ENCODE peak calls at places on chromosomes 5 and 9, in nine cellular contexts. K is lower lobe of right lung, D is stomach, Y is thyroid gland, M is dorsolateral prefrontal cortex, O is HCT116, G is body of pancreas, Q is heart left ventricle, P is astrocyte of the spinal cord. H is an unnamed sample.

GRCh38 chr5:173689713-173690360 is 73.4 kb upstream of the BOD1 start:
- DNase-seq in K (no peak), D (peak), Y (peak), M (no peak), O (no peak), G (peak), Q (peak), P (no peak), H (peak)

GRCh38 chr9:97807681-97808080 is 45.3 kb upstream of the FOXE1 start:
- DNase-seq in K (no peak), D (no peak), Y (no peak), M (no peak), O (no peak), G (no peak), Q (no peak), P (no peak), H (no peak)

GRCh38 chr9:116471093-116471906 is 215.8 kb upstream of the TRIM32 start:
- DNase-seq in K (no peak), D (no peak), Y (peak), M (no peak), O (no peak), G (no peak), Q (peak), P (peak), H (no peak)

GRCh38 chr5:178205010-178205748 is 846 bp downstream of the HNRNPAB start:
- DNase-seq in K (peak), D (peak), Y (peak), M (peak), O (no peak), G (peak), Q (peak), P (peak), H (peak)

GRCh38 chr5:124605516-124605915 is 140.9 kb downstream of the ZNF608 start:
- DNase-seq in K (no peak), D (no peak), Y (peak), M (no peak), O (no peak), G (no peak), Q (peak), P (peak), H (no peak)

GRCh38 chr5:157862183-157862851 is 3.4 kb upstream of the CLINT1 start:
- DNase-seq in K (no peak), D (no peak), Y (no peak), M (no peak), O (no peak), G (no peak), Q (no peak), P (no peak), H (no peak)

GRCh38 chr5:159510282-159510681 is 180.0 kb upstream of the IL12B start:
- DNase-seq in K (peak), D (no peak), Y (peak), M (no peak), O (no peak), G (no peak), Q (peak), P (peak), H (peak)

GRCh38 chr5:168529361-168530234 is 493 bp downstream of the FBLL1 start:
- DNase-seq in K (no peak), D (no peak), Y (no peak), M (no peak), O (no peak), G (no peak), Q (peak), P (no peak), H (peak)

GRCh38 chr5:171475551-171476035 is 56.1 kb downstream of the FGF18 start:
- DNase-seq in K (no peak), D (no peak), Y (no peak), M (no peak), O (no peak), G (no peak), Q (no peak), P (no peak), H (no peak)

GRCh38 chr9:111895996-111896941 is at the start of gene UGCG:
- DNase-seq in K (peak), D (peak), Y (peak), M (peak), O (peak), G (peak), Q (peak), P (peak), H (peak)

GRCh38 chr5:177302354-177303110 is 987 bp downstream of the RAB24 start:
- DNase-seq in K (no peak), D (no peak), Y (no peak), M (no peak), O (no peak), G (peak), Q (no peak), P (no peak), H (no peak)

GRCh38 chr9:110121170-110121569 is 86.8 kb downstream of the C9orf152 start:
- DNase-seq in K (no peak), D (no peak), Y (no peak), M (no peak), O (no peak), G (no peak), Q (no peak), P (no peak), H (no peak)

GRCh38 chr9:93676310-93677054 is 100.1 kb downstream of the PHF2 start:
- DNase-seq in K (peak), D (peak), Y (no peak), M (peak), O (no peak), G (peak), Q (peak), P (no peak), H (no peak)

GRCh38 chr9:36187414-36187813 is 3.3 kb upstream of the CLTA start:
- DNase-seq in K (no peak), D (no peak), Y (no peak), M (no peak), O (no peak), G (no peak), Q (no peak), P (peak), H (no peak)

DNA sequence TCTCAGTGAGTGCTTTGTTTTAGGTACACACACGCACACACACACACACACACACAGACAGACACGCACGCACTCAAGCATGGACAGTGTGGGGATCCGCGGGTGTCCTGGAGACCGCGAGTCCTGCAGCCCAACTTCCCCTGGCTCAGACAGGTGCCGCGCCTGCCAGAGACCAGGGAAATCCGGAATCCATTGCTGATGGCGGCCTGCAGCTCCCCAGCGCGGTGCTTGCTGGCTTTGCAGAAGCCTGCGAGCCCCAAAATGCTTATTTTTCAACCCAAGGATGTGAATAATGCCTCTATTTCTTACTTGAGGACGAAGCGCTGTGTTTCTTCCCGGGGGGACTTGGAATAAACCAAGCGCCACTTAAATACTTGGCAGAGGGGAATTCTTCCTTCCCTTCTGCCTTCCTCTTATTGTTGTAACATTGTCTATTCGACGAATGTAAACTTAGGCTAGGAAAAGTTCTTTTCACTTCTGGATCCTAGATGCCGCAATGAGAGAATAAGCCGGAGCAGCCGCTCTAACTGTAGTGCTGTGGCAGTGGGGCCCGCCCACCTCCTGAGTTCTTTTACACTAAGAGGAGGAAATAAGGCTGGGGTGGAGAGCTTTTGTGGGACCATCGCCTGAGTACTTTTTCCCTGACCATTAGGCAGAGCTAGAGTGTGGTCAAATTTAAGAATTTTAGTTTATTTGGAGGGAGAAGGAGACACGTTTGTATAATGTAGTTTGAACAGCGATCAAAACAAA is 804 bp downstream of the ITGA2 start:
- DNase-seq in K (peak), D (peak), Y (peak), M (peak), O (peak), G (peak), Q (peak), P (peak), H (peak)
- TF ChIP-seq CTCF in K (no peak), D (no peak), Y (no peak), M (peak), O (peak), G (no peak), Q (peak), P (peak), H (no peak)

GRCh38 chr5:138653502-138653901 is 78.3 kb upstream of the HSPA9 start:
- DNase-seq in K (no peak), D (peak), Y (no peak), M (peak), O (peak), G (no peak), Q (peak), P (no peak), H (peak)
- TF ChIP-seq CTCF in K (no peak), D (no peak), Y (no peak), M (peak), O (peak), G (no peak), Q (peak), P (peak), H (peak)

DNA sequence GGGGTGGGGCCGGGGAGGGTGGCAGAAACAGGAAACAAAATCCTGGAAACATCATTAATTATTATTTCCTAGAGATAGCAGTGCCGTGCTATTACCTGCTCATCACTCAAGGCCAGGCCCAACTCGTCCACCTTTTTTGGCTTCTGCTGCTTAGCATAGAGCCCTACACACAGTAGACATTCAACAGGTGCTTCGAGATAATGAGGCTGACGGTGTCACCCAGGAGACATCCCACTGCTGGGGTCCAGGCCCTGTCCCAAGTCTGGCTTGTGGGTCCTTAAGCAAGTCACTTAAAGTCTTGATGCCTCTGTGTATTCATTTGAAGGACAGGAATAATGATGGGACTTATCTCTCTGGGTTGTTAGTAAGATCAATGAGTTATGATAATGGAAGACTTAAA is 506.6 kb downstream of the BNC2 start:
- DNase-seq in K (no peak), D (no peak), Y (no peak), M (no peak), O (no peak), G (no peak), Q (no peak), P (no peak), H (no peak)
- TF ChIP-seq CTCF in K (no peak), D (no peak), Y (no peak), M (no peak), O (no peak), G (no peak), Q (no peak), P (no peak), H (no peak)

GRCh38 chr5:169871816-169872215 is 108.5 kb downstream of the INSYN2B start:
- DNase-seq in K (no peak), D (no peak), Y (no peak), M (no peak), O (no peak), G (no peak), Q (no peak), P (peak), H (no peak)

GRCh38 chr5:169876376-169876775 is 103.9 kb downstream of the INSYN2B start:
- DNase-seq in K (no peak), D (no peak), Y (no peak), M (no peak), O (no peak), G (no peak), Q (no peak), P (peak), H (no peak)

GRCh38 chr5:169875091-169875727 is 105.1 kb downstream of the INSYN2B start:
- DNase-seq in K (no peak), D (no peak), Y (no peak), M (no peak), O (no peak), G (no peak), Q (no peak), P (no peak), H (no peak)

GRCh38 chr5:169873642-169874041 is 106.7 kb downstream of the INSYN2B start:
- DNase-seq in K (no peak), D (no peak), Y (peak), M (no peak), O (no peak), G (no peak), Q (peak), P (peak), H (no peak)

DNA sequence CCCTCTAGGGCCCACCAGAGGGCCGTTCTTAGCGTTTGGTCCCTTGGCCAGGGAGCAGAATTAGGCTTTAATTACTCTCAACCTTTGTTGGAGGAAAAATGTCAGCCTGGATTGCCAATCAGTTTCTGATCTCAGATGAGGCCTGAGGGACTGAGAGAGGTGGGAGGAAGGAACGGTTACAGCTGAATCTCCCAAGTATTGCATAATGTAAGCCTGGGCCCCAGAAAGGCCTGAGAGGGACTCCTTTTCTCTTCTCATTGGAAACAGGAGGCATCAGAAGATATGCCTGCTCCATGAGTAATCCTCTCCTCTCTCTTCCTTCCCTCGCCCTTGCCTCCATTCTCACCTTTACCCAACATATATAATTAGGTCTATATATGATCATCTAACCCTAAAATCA is 105.7 kb downstream of the INSYN2B start:
- DNase-seq in K (no peak), D (no peak), Y (no peak), M (no peak), O (no peak), G (no peak), Q (no peak), P (no peak), H (no peak)
- TF ChIP-seq CTCF in K (no peak), D (no peak), Y (no peak), M (no peak), O (no peak), G (no peak), Q (no peak), P (no peak), H (no peak)

GRCh38 chr9:37335238-37335637 is 87.3 kb upstream of the GRHPR start:
- DNase-seq in K (no peak), D (no peak), Y (no peak), M (no peak), O (no peak), G (no peak), Q (no peak), P (no peak), H (no peak)

GRCh38 chr9:37331871-37332270 is 90.6 kb upstream of the GRHPR start:
- DNase-seq in K (no peak), D (no peak), Y (no peak), M (no peak), O (no peak), G (no peak), Q (no peak), P (no peak), H (no peak)

GRCh38 chr9:37336150-37336549 is 86.3 kb upstream of the GRHPR start:
- DNase-seq in K (no peak), D (no peak), Y (no peak), M (no peak), O (no peak), G (no peak), Q (no peak), P (no peak), H (no peak)

GRCh38 chr9:37332581-37332980 is 89.9 kb upstream of the GRHPR start:
- DNase-seq in K (no peak), D (no peak), Y (no peak), M (no peak), O (no peak), G (no peak), Q (no peak), P (no peak), H (no peak)

GRCh38 chr9:37333288-37333687 is 89.2 kb upstream of the GRHPR start:
- DNase-seq in K (no peak), D (no peak), Y (no peak), M (no peak), O (no peak), G (no peak), Q (no peak), P (no peak), H (no peak)
- TF ChIP-seq CTCF in K (no peak), D (no peak), Y (no peak), M (no peak), O (peak), G (no peak), Q (no peak), P (peak), H (no peak)

DNA sequence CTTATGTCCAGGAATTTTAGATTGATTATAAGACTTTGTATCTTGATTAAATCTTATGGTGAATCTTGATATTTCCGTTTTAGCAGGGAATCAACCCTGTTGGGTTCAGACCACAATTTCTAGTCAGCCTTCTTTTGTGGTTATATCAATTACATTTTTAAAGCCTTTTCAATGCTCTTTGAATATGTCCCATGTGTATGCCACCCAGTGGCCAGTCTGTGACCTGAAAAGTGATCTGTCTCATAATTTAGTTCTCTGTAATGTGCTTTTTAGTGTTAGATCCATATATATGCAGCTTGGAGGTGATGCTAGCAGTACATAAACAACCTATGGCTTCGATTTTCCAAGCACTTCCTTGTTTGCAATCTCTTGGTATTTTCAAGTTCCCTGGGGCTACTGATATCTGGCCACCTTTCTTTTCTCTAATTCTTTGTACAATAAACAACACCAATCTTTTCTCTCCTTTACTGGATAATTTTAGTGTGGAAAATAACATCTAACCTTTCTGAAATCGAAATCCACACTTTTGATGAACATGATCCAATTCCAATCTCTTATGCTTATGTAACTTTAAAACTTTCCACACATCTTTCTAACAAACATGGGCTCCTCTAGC is 28.8 kb downstream of the PDE8B start:
- DNase-seq in K (no peak), D (no peak), Y (no peak), M (no peak), O (peak), G (no peak), Q (no peak), P (peak), H (peak)
- TF ChIP-seq CTCF in K (peak), D (no peak), Y (no peak), M (peak), O (peak), G (peak), Q (peak), P (peak), H (peak)

GRCh38 chr5:15191012-15191411 is 309.0 kb upstream of the FBXL7 start:
- DNase-seq in K (no peak), D (no peak), Y (no peak), M (no peak), O (no peak), G (no peak), Q (no peak), P (no peak), H (no peak)
- TF ChIP-seq CTCF in K (no peak), D (no peak), Y (no peak), M (no peak), O (no peak), G (no peak), Q (peak), P (no peak), H (no peak)

DNA sequence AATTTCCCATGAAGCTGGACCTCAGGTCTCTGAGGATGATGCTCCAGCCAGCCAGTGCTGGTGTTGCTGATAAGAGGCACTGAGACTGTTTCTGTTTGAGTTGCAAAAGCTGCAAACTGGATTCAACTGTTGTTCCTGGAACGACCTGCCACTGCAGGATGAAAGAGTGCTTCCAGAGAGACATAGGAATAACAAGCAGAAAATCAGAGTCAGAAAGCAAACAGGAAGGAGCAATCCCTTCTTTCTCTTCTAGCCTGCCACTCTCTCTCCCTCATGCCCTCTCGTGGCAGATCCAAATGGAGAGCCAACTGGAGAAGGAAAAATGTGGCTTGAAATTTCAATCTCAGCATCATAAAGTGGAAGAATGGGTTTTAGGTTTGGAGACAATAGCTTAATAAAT is 110.4 kb downstream of the STARD4 start:
- DNase-seq in K (no peak), D (no peak), Y (no peak), M (no peak), O (no peak), G (no peak), Q (no peak), P (no peak), H (no peak)
- TF ChIP-seq CTCF in K (no peak), D (no peak), Y (no peak), M (no peak), O (no peak), G (no peak), Q (no peak), P (no peak), H (no peak)

DNA sequence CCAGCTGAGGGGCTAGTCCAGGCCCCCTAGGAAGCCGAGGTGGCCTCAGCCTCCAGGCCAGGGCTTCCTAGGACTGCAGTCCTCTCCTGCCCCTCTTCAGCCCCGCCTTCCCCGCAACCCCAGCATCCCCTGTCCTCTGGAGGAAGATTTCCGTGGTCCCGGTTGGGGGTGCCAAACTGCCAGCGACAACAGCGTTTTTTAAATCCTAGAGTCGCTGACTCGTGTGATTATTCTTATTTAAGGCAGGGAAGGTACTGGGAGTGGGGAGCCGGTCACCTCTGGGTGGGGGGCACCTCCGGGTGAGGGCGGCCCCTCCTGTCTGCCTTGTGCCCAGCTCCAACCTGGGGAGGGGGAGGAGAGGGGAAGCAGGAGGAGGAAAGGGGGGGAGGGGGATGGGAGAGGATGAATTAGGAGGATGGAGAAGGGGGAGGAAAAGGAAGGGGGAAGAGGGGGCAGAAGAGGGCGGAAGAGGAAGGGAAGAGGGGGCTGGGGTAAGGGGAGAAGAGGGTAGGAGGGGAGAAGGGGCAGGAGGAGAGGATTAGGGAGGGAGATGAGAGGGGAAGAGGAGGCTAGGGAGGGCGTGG is 173.1 kb upstream of the IER5L start:
- DNase-seq in K (no peak), D (no peak), Y (no peak), M (no peak), O (no peak), G (no peak), Q (no peak), P (no peak), H (no peak)
- TF ChIP-seq CTCF in K (no peak), D (no peak), Y (no peak), M (no peak), O (no peak), G (no peak), Q (no peak), P (peak), H (no peak)

GRCh38 chr9:132673355-132673754 is 3.1 kb downstream of the GTF3C4 start:
- DNase-seq in K (no peak), D (no peak), Y (no peak), M (no peak), O (no peak), G (no peak), Q (no peak), P (peak), H (peak)
- TF ChIP-seq CTCF in K (no peak), D (peak), Y (no peak), M (no peak), O (peak), G (no peak), Q (no peak), P (no peak), H (no peak)